ENCODE peak calls at places on chromosome 2, in five cellular contexts. C, H, L, G and Y are unnamed samples.

GRCh38 chr2:97950329-97951154 is 45.2 kb downstream of the TMEM131 start:
- DNase-seq in C (peak), H (no peak), L (no peak), G (no peak), Y (peak)

GRCh38 chr2:177489719-177490301 is 97.2 kb downstream of the AGPS start:
- DNase-seq in C (peak), H (peak), L (peak), G (no peak), Y (peak)

GRCh38 chr2:219099319-219099718 is 38.6 kb upstream of the IHH start:
- DNase-seq in C (peak), H (no peak), L (no peak), G (no peak), Y (peak)

GRCh38 chr2:181131584-181131983 is 151.2 kb downstream of the UBE2E3 start:
- DNase-seq in C (no peak), H (no peak), L (no peak), G (no peak), Y (no peak)

GRCh38 chr2:222854773-222855700 is 5.8 kb upstream of the ACSL3 start:
- DNase-seq in C (no peak), H (peak), L (no peak), G (no peak), Y (no peak)

GRCh38 chr2:26840937-26841610 is 6.9 kb upstream of the DPYSL5 start:
- DNase-seq in C (no peak), H (no peak), L (no peak), G (no peak), Y (no peak)

GRCh38 chr2:32719933-32720716 is 92.3 kb downstream of the TTC27 start:
- DNase-seq in C (no peak), H (no peak), L (no peak), G (no peak), Y (no peak)

GRCh38 chr2:143891879-143892308 is 628.0 kb downstream of the ZEB2 start:
- DNase-seq in C (no peak), H (peak), L (peak), G (peak), Y (no peak)

GRCh38 chr2:155266579-155266978 is 568.1 kb downstream of the KCNJ3 start:
- DNase-seq in C (no peak), H (peak), L (no peak), G (no peak), Y (no peak)

DNA sequence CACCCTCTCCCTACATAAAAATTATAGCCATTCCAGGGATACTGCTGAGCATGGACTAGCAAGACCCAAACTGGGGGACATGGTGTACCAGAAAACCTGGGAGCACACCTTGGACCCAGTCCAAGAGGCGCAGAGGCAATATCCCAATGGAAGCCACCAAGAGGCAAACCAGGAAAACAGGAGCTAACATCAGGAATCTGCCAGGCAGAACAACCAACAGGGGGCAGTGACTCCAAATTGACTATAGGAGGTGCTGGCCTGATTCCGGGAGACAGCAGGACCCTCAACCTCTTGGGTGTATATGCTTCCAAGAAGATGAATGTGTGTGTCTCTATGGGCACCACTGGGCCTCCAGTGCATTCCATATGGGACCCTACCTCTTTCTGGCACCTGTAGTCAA is 172.7 kb upstream of the ARL4C start:
- DNase-seq in C (no peak), H (peak), L (no peak), G (peak), Y (no peak)
- H2BK15ac ChIP-seq in C (peak), H (no peak), L (no peak), G (no peak), Y (peak)

GRCh38 chr2:85242321-85242720 is 85.5 kb downstream of the TGOLN2 start:
- DNase-seq in C (no peak), H (no peak), L (no peak), G (no peak), Y (no peak)
- H2BK15ac ChIP-seq in C (no peak), H (no peak), L (no peak), G (no peak), Y (no peak)

GRCh38 chr2:238380336-238380735 is 46.4 kb upstream of the ASB1 start:
- DNase-seq in C (no peak), H (no peak), L (no peak), G (no peak), Y (no peak)
- H2BK15ac ChIP-seq in C (no peak), H (no peak), L (no peak), G (no peak), Y (no peak)

GRCh38 chr2:216914491-216914890 is 54.6 kb upstream of the TNP1 start:
- DNase-seq in C (no peak), H (no peak), L (peak), G (no peak), Y (no peak)
- H2BK15ac ChIP-seq in C (no peak), H (no peak), L (no peak), G (no peak), Y (no peak)

GRCh38 chr2:200864206-200864976 is at the start of gene CLK1:
- DNase-seq in C (peak), H (peak), L (peak), G (peak), Y (peak)
- H2BK15ac ChIP-seq in C (peak), H (no peak), L (peak), G (no peak), Y (peak)

DNA sequence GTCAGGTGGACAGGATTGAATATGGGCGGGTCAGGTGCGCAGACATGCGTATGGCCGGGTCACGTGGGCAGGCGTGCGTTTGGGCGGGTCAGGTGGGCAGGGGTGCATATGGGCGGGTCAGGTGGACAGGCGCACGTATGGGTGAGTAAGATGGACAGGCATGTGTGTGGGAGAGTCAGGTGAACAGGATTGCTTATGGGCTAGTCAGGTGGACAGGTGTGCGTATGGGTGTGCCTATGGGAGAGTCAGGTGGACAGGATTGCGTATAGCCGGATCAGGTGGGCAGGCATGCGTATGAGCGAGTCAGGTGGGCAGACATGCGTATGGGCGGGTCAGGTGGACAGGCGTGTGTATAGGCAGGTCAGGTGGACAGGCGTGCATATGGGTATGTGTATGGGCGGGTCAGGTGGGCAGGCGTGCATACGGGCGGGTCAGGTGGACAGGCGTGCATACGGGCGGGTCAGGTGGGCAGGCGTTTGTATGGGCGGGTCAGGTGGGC is 30.3 kb upstream of the KLF11 start:
- DNase-seq in C (no peak), H (no peak), L (no peak), G (no peak), Y (no peak)
- H2BK15ac ChIP-seq in C (no peak), H (no peak), L (no peak), G (no peak), Y (no peak)

GRCh38 chr2:2173633-2174032 is 157.4 kb downstream of the MYT1L start:
- DNase-seq in C (no peak), H (no peak), L (no peak), G (no peak), Y (no peak)

GRCh38 chr2:2178921-2179320 is 152.2 kb downstream of the MYT1L start:
- DNase-seq in C (no peak), H (no peak), L (no peak), G (no peak), Y (no peak)

GRCh38 chr2:2174956-2175355 is 156.1 kb downstream of the MYT1L start:
- DNase-seq in C (no peak), H (no peak), L (no peak), G (no peak), Y (no peak)

GRCh38 chr2:2172516-2172915 is 158.6 kb downstream of the MYT1L start:
- DNase-seq in C (no peak), H (no peak), L (no peak), G (no peak), Y (no peak)

DNA sequence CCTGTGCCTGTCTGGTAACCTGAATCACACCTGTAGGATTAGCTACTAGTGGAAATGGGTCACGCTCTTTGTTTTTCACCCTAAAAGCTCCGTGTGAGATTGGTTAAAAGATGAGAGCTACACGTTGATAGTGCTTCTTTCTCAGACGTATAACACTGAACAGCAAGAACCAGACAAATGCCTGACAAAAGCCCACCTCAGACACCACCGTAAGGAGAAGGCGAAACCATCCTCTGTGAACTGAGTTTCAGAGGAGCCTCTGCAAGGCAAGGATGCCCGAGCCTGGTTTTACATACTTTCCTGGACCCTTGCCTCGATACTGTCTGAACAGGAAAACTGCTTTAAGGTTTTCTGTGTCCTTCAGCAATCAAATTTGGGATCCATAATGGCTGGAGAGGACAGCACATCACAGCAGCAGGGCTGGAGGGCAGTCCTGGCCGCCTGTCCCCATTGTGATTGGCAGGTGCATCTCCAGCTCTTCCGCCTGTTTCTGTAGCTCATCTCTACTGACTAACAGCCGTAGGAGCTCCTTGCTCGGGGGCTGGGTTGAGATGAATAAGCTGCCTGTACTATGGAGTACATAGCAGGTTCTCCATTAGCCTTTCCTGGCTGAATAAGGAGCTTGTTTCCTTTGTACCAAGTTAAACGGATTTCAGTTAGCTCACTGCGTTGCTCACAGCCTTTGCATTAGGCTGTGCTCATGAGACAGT is 155.5 kb downstream of the MYT1L start:
- DNase-seq in C (no peak), H (no peak), L (peak), G (no peak), Y (no peak)
- H2BK15ac ChIP-seq in C (no peak), H (no peak), L (no peak), G (no peak), Y (no peak)

GRCh38 chr2:44767691-44768090 is 173.8 kb upstream of the SIX3 start:
- DNase-seq in C (no peak), H (no peak), L (no peak), G (no peak), Y (no peak)
- H2BK15ac ChIP-seq in C (no peak), H (no peak), L (no peak), G (no peak), Y (no peak)